ENCODE peak calls at places on chromosomes 1 and 21, in seven cellular contexts. M is nephron progenitor cell, H is breast epithelium, T is transverse colon, G is fibroblast of the aortic adventitia, Q is heart right ventricle, P is GM20000. J is an unnamed sample.

GRCh38 chr1:86151427-86151826 is 5.1 kb downstream of the COL24A1 start:
- DNase-seq in T (no peak), H (no peak), M (no peak), Q (no peak), G (peak), P (no peak), J (no peak)

GRCh38 chr1:173715538-173715844 is 710 bp downstream of the KLHL20 start:
- DNase-seq in G (no peak), P (no peak), Q (no peak), T (no peak), M (no peak), H (no peak), J (no peak)

GRCh38 chr21:35926003-35926541 is 134.3 kb downstream of the SETD4 start:
- DNase-seq in T (no peak), Q (no peak), H (no peak), P (no peak), M (no peak), G (no peak), J (no peak)

GRCh38 chr1:218728994-218729393 is 383.9 kb downstream of the TGFB2 start:
- DNase-seq in H (no peak), M (no peak), T (no peak), Q (no peak), G (no peak), P (no peak), J (no peak)

GRCh38 chr1:54334996-54335395 is 71.2 kb downstream of the SSBP3 start:
- DNase-seq in G (peak), H (no peak), Q (no peak), T (no peak), P (no peak), M (no peak), J (no peak)

GRCh38 chr21:38815060-38815405 is 9.3 kb downstream of the ETS2 start:
- DNase-seq in T (no peak), M (no peak), P (no peak), H (no peak), Q (no peak), G (no peak), J (no peak)

GRCh38 chr1:240790851-240791250 is 178.9 kb upstream of the GREM2 start:
- DNase-seq in P (no peak), G (peak), T (no peak), Q (no peak), M (no peak), H (no peak), J (no peak)

GRCh38 chr1:231160851-231161710 is 777 bp upstream of the TRIM67 start:
- DNase-seq in M (peak), H (no peak), T (no peak), P (no peak), Q (no peak), G (no peak), J (no peak)

GRCh38 chr1:209190591-209191241 is 392.8 kb upstream of the CAMK1G start:
- DNase-seq in M (peak), P (peak), Q (peak), T (peak), H (no peak), G (peak), J (no peak)

GRCh38 chr1:174397261-174397660 is 50.5 kb upstream of the GPR52 start:
- DNase-seq in Q (no peak), H (no peak), T (no peak), P (no peak), G (no peak), M (no peak), J (no peak)

GRCh38 chr1:203274603-203275381 is 30.5 kb upstream of the BTG2 start:
- DNase-seq in G (peak), M (no peak), T (no peak), P (no peak), H (peak), Q (no peak), J (no peak)

GRCh38 chr1:14840374-14840773 is 241.9 kb downstream of the KAZN start:
- DNase-seq in T (no peak), P (no peak), Q (no peak), G (no peak), H (no peak), M (no peak), J (no peak)

GRCh38 chr1:235939488-235939775 is 72.7 kb upstream of the LYST start:
- DNase-seq in T (no peak), P (no peak), H (no peak), M (no peak), Q (no peak), G (no peak), J (no peak)

GRCh38 chr1:175297291-175297690 is 104.7 kb upstream of the KIAA0040 start:
- DNase-seq in M (no peak), G (no peak), T (no peak), H (no peak), Q (no peak), P (no peak), J (no peak)

GRCh38 chr1:11399250-11399649 is 79.7 kb upstream of the DISP3 start:
- DNase-seq in Q (no peak), H (no peak), M (no peak), T (no peak), P (no peak), G (no peak), J (no peak)

GRCh38 chr1:36517415-36517814 is 34.7 kb upstream of the CSF3R start:
- DNase-seq in H (no peak), M (no peak), T (no peak), Q (no peak), P (no peak), G (no peak), J (no peak)

GRCh38 chr1:58664881-58665280 is 35.0 kb downstream of the MYSM1 start:
- DNase-seq in P (no peak), H (no peak), T (no peak), M (no peak), G (no peak), Q (no peak), J (no peak)

GRCh38 chr1:169869426-169869825 is 24.3 kb downstream of the SCYL3 start:
- DNase-seq in G (no peak), T (no peak), H (no peak), P (no peak), M (no peak), Q (no peak), J (no peak)

GRCh38 chr1:42964032-42964812 is 5.6 kb upstream of the SLC2A1 start:
- DNase-seq in P (no peak), G (no peak), Q (no peak), T (no peak), M (no peak), H (no peak), J (no peak)

GRCh38 chr1:225207791-225208190 is 220.0 kb downstream of the LBR start:
- DNase-seq in T (no peak), P (no peak), Q (no peak), G (no peak), M (no peak), H (no peak), J (no peak)

GRCh38 chr1:152543808-152544207 is 22.8 kb downstream of the LCE3E start:
- DNase-seq in G (no peak), P (no peak), M (no peak), T (no peak), H (no peak), Q (no peak), J (no peak)
- TF ChIP-seq CTCF in G (peak), P (peak), M (no peak), T (no peak), H (no peak), Q (no peak), J (no peak)

DNA sequence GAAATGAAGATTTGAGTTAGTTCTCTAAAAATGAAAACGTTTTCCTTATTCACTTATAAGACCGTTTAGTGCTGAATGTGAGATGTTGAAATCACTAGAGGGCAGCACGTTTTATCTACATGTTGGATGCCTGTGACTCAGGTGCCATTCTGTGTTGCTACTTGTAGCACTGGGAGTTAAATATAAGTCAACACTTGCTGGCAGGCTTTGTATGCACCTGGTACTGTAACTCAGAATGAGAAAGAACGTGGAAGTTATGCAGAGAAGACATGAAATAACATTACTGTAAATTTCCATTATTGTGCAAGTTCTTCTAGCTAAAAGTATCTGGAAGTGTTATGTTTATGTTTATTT is 45.9 kb downstream of the MIGA1 start:
- DNase-seq in H (no peak), Q (no peak), T (peak), G (peak), M (no peak), P (peak), J (no peak)
- TF ChIP-seq CTCF in H (no peak), Q (no peak), T (peak), G (no peak), M (no peak), P (no peak), J (no peak)

GRCh38 chr1:227901906-227902640 is 45.7 kb downstream of the WNT9A start:
- DNase-seq in Q (peak), P (no peak), G (no peak), T (no peak), M (no peak), H (no peak), J (no peak)
- TF ChIP-seq CTCF in Q (no peak), P (no peak), G (no peak), T (no peak), M (no peak), H (no peak), J (no peak)

DNA sequence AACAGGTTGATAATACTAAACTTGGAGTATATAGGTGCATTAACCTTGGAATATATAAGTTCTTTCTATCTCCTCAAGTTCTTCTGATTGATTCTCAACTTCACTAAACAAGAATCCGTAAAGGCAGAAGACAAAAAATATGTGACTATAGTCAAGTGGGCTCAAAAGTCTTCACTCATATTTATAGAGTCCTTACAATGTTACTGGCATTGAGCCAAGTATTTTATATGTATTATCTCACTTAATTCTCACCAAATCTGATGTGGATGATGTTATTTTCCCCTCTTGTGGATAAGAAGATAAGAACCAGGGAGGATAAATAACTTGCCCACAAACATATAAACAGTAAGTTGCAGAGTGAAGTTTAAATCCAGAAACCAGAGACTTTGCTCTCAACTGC is 486.9 kb downstream of the LRRIQ3 start:
- DNase-seq in M (no peak), Q (no peak), H (no peak), G (no peak), P (no peak), T (no peak), J (no peak)
- TF ChIP-seq CTCF in M (no peak), Q (no peak), H (no peak), G (no peak), P (no peak), T (no peak), J (no peak)

DNA sequence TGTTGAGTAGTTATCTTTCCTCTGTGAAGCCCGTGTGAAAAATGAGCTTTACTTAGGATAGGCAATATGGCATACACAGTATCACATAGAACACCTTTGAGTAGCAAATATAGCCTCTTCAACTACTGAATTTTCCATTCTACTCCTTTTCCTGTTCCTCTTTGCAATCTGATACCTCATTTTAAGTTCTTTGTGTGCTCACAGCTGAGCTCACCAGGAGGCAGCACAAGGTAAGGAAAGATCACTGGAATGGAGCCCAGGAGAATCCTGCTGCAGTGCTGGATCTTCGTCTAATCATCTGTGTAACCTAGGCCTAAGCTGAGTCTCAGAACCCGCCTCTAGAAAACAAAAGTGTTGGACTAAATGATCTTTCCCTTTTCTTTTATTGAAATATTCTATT is 171.0 kb downstream of the LRRC40 start:
- DNase-seq in Q (no peak), G (peak), H (no peak), M (peak), P (no peak), T (no peak), J (no peak)
- TF ChIP-seq CTCF in Q (no peak), G (peak), H (no peak), M (peak), P (no peak), T (no peak), J (no peak)

GRCh38 chr1:165893507-165893906 is 66.1 kb downstream of the UCK2 start:
- DNase-seq in P (no peak), G (no peak), M (no peak), Q (no peak), H (no peak), T (no peak), J (no peak)

GRCh38 chr1:165896277-165896676 is 68.9 kb downstream of the UCK2 start:
- DNase-seq in H (no peak), Q (no peak), M (no peak), T (no peak), P (no peak), G (peak), J (no peak)

GRCh38 chr1:165892935-165893334 is 65.5 kb downstream of the UCK2 start:
- DNase-seq in P (no peak), T (no peak), G (no peak), Q (no peak), M (no peak), H (no peak), J (no peak)

GRCh38 chr1:165895451-165895871 is 68.0 kb downstream of the UCK2 start:
- DNase-seq in Q (no peak), P (no peak), M (no peak), T (no peak), H (no peak), G (peak), J (no peak)

DNA sequence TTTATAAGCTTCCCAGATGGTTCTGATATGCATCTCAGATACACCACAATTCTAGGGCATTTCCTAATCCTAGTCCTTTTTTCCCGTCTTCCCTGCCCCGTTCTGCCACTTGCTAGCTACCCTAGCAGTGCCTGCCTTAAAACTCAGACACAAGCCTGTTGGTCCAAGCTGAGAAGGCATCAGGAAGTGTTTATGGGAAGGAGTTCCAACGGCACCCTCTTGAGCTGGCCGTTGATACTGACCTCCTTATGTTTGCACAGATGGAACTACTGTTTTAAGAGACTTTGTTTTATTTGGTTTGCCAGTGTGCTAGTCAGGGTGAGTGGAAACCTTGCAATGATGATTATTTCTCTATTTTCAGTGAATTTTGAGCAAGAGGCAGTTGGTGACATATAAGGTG is 67.2 kb downstream of the UCK2 start:
- DNase-seq in T (no peak), Q (no peak), G (no peak), P (no peak), H (no peak), M (no peak), J (no peak)
- TF ChIP-seq CTCF in T (no peak), Q (no peak), G (no peak), P (no peak), H (no peak), M (no peak), J (no peak)

GRCh38 chr1:205199090-205199930 is 12.2 kb downstream of the DSTYK start:
- DNase-seq in T (no peak), Q (no peak), P (peak), G (no peak), H (no peak), M (no peak), J (no peak)
- TF ChIP-seq CTCF in T (no peak), Q (no peak), P (no peak), G (no peak), H (no peak), M (no peak), J (no peak)

GRCh38 chr1:27523666-27524020 is 33.7 kb upstream of the WASF2 start:
- DNase-seq in P (no peak), G (no peak), T (no peak), H (no peak), M (no peak), Q (no peak), J (no peak)

GRCh38 chr1:27522148-27522859 is 32.3 kb upstream of the WASF2 start:
- DNase-seq in H (peak), T (no peak), P (no peak), M (no peak), Q (no peak), G (no peak), J (peak)

GRCh38 chr1:27520651-27521050 is 30.7 kb upstream of the WASF2 start:
- DNase-seq in T (no peak), M (no peak), H (no peak), P (no peak), Q (no peak), G (no peak), J (no peak)

GRCh38 chr1:27521336-27522147 is 31.6 kb upstream of the WASF2 start:
- DNase-seq in M (no peak), H (no peak), Q (peak), P (no peak), G (no peak), T (no peak), J (no peak)

GRCh38 chr1:27522860-27523665 is 33.1 kb upstream of the WASF2 start:
- DNase-seq in M (peak), T (no peak), G (peak), Q (peak), H (no peak), P (no peak), J (no peak)
- TF ChIP-seq CTCF in M (no peak), T (peak), G (peak), Q (no peak), H (no peak), P (no peak), J (no peak)